ENCODE peak calls at places on chromosomes 11 and 22, in five cellular contexts. One of them, this sample, is unnamed.

GRCh38 chr11:1497600-1497999 is 11.0 kb upstream of the MOB2 start:
- DNase-seq in iPS DF 6.9: no peak
- DNase-seq in effector memory CD4-positive, alpha-beta T cell: no peak
- DNase-seq in cardiac muscle cell: no peak
- DNase-seq in neuronal stem cell: no peak
- DNase-seq in this sample: no peak

GRCh38 chr22:19986410-19987341 is 29.9 kb downstream of the ARVCF start:
- DNase-seq in iPS DF 6.9: no peak
- DNase-seq in effector memory CD4-positive, alpha-beta T cell: peak
- DNase-seq in cardiac muscle cell: peak
- DNase-seq in neuronal stem cell: peak
- DNase-seq in this sample: peak

GRCh38 chr11:125624756-125625213 is at the start of gene CHEK1:
- DNase-seq in iPS DF 6.9: no peak
- DNase-seq in effector memory CD4-positive, alpha-beta T cell: no peak
- DNase-seq in cardiac muscle cell: no peak
- DNase-seq in neuronal stem cell: no peak
- DNase-seq in this sample: no peak

GRCh38 chr11:86167499-86168161 is 76.9 kb upstream of the EED start:
- DNase-seq in iPS DF 6.9: no peak
- DNase-seq in effector memory CD4-positive, alpha-beta T cell: no peak
- DNase-seq in cardiac muscle cell: no peak
- DNase-seq in neuronal stem cell: no peak
- DNase-seq in this sample: no peak

GRCh38 chr11:126857860-126858808 is 142.4 kb downstream of the KIRREL3 start:
- DNase-seq in iPS DF 6.9: no peak
- DNase-seq in effector memory CD4-positive, alpha-beta T cell: no peak
- DNase-seq in cardiac muscle cell: no peak
- DNase-seq in neuronal stem cell: no peak
- DNase-seq in this sample: no peak

GRCh38 chr11:79525257-79525656 is 84.4 kb upstream of the TENM4 start:
- DNase-seq in iPS DF 6.9: no peak
- DNase-seq in effector memory CD4-positive, alpha-beta T cell: no peak
- DNase-seq in cardiac muscle cell: no peak
- DNase-seq in neuronal stem cell: no peak
- DNase-seq in this sample: no peak

GRCh38 chr11:122022646-122023045 is 93.4 kb downstream of the BLID start:
- DNase-seq in iPS DF 6.9: no peak
- DNase-seq in effector memory CD4-positive, alpha-beta T cell: no peak
- DNase-seq in cardiac muscle cell: no peak
- DNase-seq in neuronal stem cell: no peak
- DNase-seq in this sample: no peak

GRCh38 chr22:35312198-35313059 is 12.7 kb downstream of the TOM1 start:
- DNase-seq in iPS DF 6.9: no peak
- DNase-seq in effector memory CD4-positive, alpha-beta T cell: no peak
- DNase-seq in cardiac muscle cell: peak
- DNase-seq in neuronal stem cell: no peak
- DNase-seq in this sample: no peak

GRCh38 chr22:21961886-21962654 is 9.4 kb upstream of the PPM1F start:
- DNase-seq in iPS DF 6.9: no peak
- DNase-seq in effector memory CD4-positive, alpha-beta T cell: no peak
- DNase-seq in cardiac muscle cell: no peak
- DNase-seq in neuronal stem cell: no peak
- DNase-seq in this sample: no peak

DNA sequence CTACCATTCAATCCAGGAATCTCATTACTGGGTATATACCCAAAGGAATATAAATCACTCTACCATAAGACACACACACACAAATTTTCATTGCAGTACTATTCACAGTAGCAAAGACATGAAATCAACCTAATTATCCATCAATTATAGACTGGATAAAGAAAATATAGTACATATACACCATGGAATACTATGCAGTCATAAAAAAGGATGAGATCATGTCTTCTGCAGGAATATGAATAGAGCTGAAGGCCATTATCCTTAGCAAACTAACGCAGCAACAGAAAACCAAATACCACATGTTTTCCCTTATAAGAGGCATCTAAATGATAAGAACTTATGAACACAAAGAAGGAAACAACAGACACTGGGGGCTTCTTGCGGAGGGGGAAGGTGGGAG is 15.5 kb upstream of the C11orf58 start:
- DNase-seq in iPS DF 6.9: no peak
- DNase-seq in effector memory CD4-positive, alpha-beta T cell: no peak
- DNase-seq in cardiac muscle cell: no peak
- DNase-seq in neuronal stem cell: no peak
- DNase-seq in this sample: no peak
- H3K27ac ChIP-seq in iPS DF 6.9: no peak
- H3K27ac ChIP-seq in effector memory CD4-positive, alpha-beta T cell: no peak
- H3K27ac ChIP-seq in cardiac muscle cell: no peak
- H3K27ac ChIP-seq in neuronal stem cell: no peak
- H3K27ac ChIP-seq in this sample: no peak

DNA sequence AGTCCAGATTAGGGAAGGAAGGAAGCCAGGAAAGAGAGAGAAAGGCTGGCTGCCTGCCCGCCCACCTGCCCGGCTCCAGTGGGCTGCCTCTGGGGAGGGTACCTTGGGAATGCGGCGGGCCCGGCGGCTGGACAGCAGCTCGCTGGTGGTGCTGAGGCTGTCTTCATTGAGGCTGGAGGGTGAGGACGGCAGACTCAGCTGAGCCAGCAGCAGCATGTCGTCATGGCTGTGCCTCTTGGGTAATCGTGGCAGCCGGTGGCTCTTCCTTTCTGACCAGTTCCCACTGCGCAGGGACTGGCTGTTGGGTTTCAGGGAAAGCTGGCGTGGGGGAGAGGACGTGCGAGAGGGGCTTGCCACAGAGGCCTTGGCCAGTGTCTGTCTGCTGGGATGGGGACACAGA is 32.9 kb downstream of the RPL27A start:
- DNase-seq in iPS DF 6.9: no peak
- DNase-seq in effector memory CD4-positive, alpha-beta T cell: no peak
- DNase-seq in cardiac muscle cell: no peak
- DNase-seq in neuronal stem cell: no peak
- DNase-seq in this sample: no peak
- H3K27ac ChIP-seq in iPS DF 6.9: no peak
- H3K27ac ChIP-seq in effector memory CD4-positive, alpha-beta T cell: no peak
- H3K27ac ChIP-seq in cardiac muscle cell: no peak
- H3K27ac ChIP-seq in neuronal stem cell: no peak
- H3K27ac ChIP-seq in this sample: no peak

GRCh38 chr11:75639752-75640151 is 29.1 kb downstream of the MAP6 start:
- DNase-seq in iPS DF 6.9: no peak
- DNase-seq in effector memory CD4-positive, alpha-beta T cell: no peak
- DNase-seq in cardiac muscle cell: peak
- DNase-seq in neuronal stem cell: no peak
- DNase-seq in this sample: no peak
- H3K27ac ChIP-seq in iPS DF 6.9: no peak
- H3K27ac ChIP-seq in effector memory CD4-positive, alpha-beta T cell: no peak
- H3K27ac ChIP-seq in cardiac muscle cell: no peak
- H3K27ac ChIP-seq in neuronal stem cell: no peak
- H3K27ac ChIP-seq in this sample: no peak

GRCh38 chr11:45816614-45817013 is 11.7 kb downstream of the SLC35C1 start:
- DNase-seq in iPS DF 6.9: no peak
- DNase-seq in effector memory CD4-positive, alpha-beta T cell: no peak
- DNase-seq in cardiac muscle cell: no peak
- DNase-seq in neuronal stem cell: no peak
- DNase-seq in this sample: no peak
- H3K27ac ChIP-seq in iPS DF 6.9: no peak
- H3K27ac ChIP-seq in effector memory CD4-positive, alpha-beta T cell: no peak
- H3K27ac ChIP-seq in cardiac muscle cell: no peak
- H3K27ac ChIP-seq in neuronal stem cell: no peak
- H3K27ac ChIP-seq in this sample: no peak

GRCh38 chr22:33255781-33256180 is 197.6 kb upstream of the SYN3 start:
- DNase-seq in iPS DF 6.9: no peak
- DNase-seq in effector memory CD4-positive, alpha-beta T cell: no peak
- DNase-seq in cardiac muscle cell: no peak
- DNase-seq in neuronal stem cell: no peak
- DNase-seq in this sample: no peak
- H3K27ac ChIP-seq in iPS DF 6.9: no peak
- H3K27ac ChIP-seq in effector memory CD4-positive, alpha-beta T cell: no peak
- H3K27ac ChIP-seq in cardiac muscle cell: no peak
- H3K27ac ChIP-seq in neuronal stem cell: no peak
- H3K27ac ChIP-seq in this sample: no peak